ENCODE peak calls at places on chromosome 15, in six cellular contexts. Y is A673, M is hepatocyte, F is pancreas, L is sigmoid colon, T is breast epithelium. K is an unnamed sample. For H3K4me1, the result is how much of the 10 kb centered on the place peaks cover.

GRCh38 chr15:25937796-25938195 is 74.7 kb upstream of the ATP10A start:
- DNase-seq in T (no peak), L (no peak), F (no peak), Y (no peak), M (no peak), K (no peak)

GRCh38 chr15:93068581-93069199 is 20.3 kb downstream of the RGMA start:
- DNase-seq in L (no peak), Y (peak), T (no peak), F (no peak), M (no peak), K (no peak)

GRCh38 chr15:57227899-57228298 is 148.4 kb upstream of the CGNL1 start:
- DNase-seq in L (no peak), Y (peak), F (no peak), T (no peak), M (no peak), K (no peak)

GRCh38 chr15:48925714-48926223 is 38.0 kb downstream of the SHC4 start:
- DNase-seq in T (no peak), M (peak), Y (peak), L (no peak), F (no peak), K (no peak)

GRCh38 chr15:88900309-88900981 is 5.1 kb upstream of the HAPLN3 start:
- DNase-seq in T (no peak), F (no peak), M (peak), L (no peak), Y (no peak), K (no peak)

GRCh38 chr15:67343206-67343605 is 88.6 kb downstream of the IQCH start:
- DNase-seq in M (no peak), F (no peak), L (no peak), T (no peak), Y (no peak), K (no peak)

GRCh38 chr15:31060429-31061140 is 40.9 kb downstream of the TRPM1 start:
- DNase-seq in M (no peak), Y (no peak), L (no peak), F (peak), T (no peak), K (no peak)

GRCh38 chr15:38660726-38661125 is 96.1 kb upstream of the RASGRP1 start:
- DNase-seq in F (no peak), M (no peak), L (no peak), Y (no peak), T (no peak), K (no peak)

GRCh38 chr15:31934821-31935220 is 95.5 kb upstream of the CHRNA7 start:
- DNase-seq in Y (no peak), F (no peak), T (no peak), L (no peak), M (no peak), K (no peak)

GRCh38 chr15:86615411-86615810 is 535.7 kb downstream of the AGBL1 start:
- DNase-seq in F (no peak), T (no peak), L (no peak), Y (no peak), M (no peak), K (no peak)

GRCh38 chr15:66761723-66762595 is 59.9 kb downstream of the SMAD6 start:
- DNase-seq in F (no peak), T (no peak), M (no peak), Y (peak), L (no peak), K (no peak)

GRCh38 chr15:35740761-35741160 is 194.8 kb upstream of the DPH6 start:
- DNase-seq in F (no peak), T (no peak), M (no peak), L (no peak), Y (peak), K (no peak)

GRCh38 chr15:81889480-81889871 is 156.3 kb downstream of the MEX3B start:
- DNase-seq in M (no peak), F (no peak), T (no peak), Y (no peak), L (no peak), K (no peak)

GRCh38 chr15:40594429-40594836 is 384 bp downstream of the KNL1 start:
- DNase-seq in F (no peak), L (peak), Y (peak), M (peak), T (no peak), K (peak)

GRCh38 chr15:39018966-39019365 is 454.4 kb upstream of the RASGRP1 start:
- DNase-seq in L (no peak), T (no peak), M (no peak), Y (no peak), F (no peak), K (no peak)

GRCh38 chr15:77037475-77038209 is 33.3 kb downstream of the TSPAN3 start:
- DNase-seq in F (no peak), Y (no peak), M (no peak), L (peak), T (no peak), K (peak)

GRCh38 chr15:95958417-95958816 is 372.1 kb upstream of the NR2F2 start:
- DNase-seq in T (no peak), F (no peak), Y (peak), M (peak), L (no peak), K (no peak)

GRCh38 chr15:61393949-61394348 is 164.8 kb upstream of the RORA start:
- DNase-seq in F (no peak), M (no peak), T (peak), Y (no peak), L (no peak), K (no peak)

GRCh38 chr15:77830041-77830440 is 197.3 kb upstream of the LINGO1 start:
- DNase-seq in L (no peak), M (no peak), F (no peak), T (no peak), Y (peak), K (no peak)

GRCh38 chr15:26864664-26865191 is 2.1 kb upstream of the GABRA5 start:
- DNase-seq in Y (peak), F (peak), L (no peak), M (peak), T (no peak), K (no peak)

GRCh38 chr15:75420698-75421097 is 30.8 kb downstream of the SIN3A start:
- DNase-seq in T (no peak), F (no peak), M (no peak), L (no peak), Y (no peak), K (no peak)

GRCh38 chr15:69973102-69973714 is 124.5 kb downstream of the TLE3 start:
- DNase-seq in F (peak), T (no peak), Y (no peak), L (no peak), M (peak), K (peak)

GRCh38 chr15:31225356-31225955 is 101.2 kb upstream of the KLF13 start:
- DNase-seq in F (no peak), M (no peak), T (no peak), L (no peak), Y (no peak), K (no peak)

GRCh38 chr15:57665939-57666338 is 40.6 kb upstream of the POLR2M start:
- DNase-seq in T (no peak), Y (no peak), L (no peak), M (no peak), F (no peak), K (no peak)

GRCh38 chr15:65916664-65917406 is 47.5 kb downstream of the RAB11A start:
- DNase-seq in L (no peak), T (peak), M (peak), Y (no peak), F (peak), K (peak)

GRCh38 chr15:65641723-65642475 is 20.2 kb downstream of the SLC24A1 start:
- DNase-seq in M (no peak), F (no peak), Y (no peak), L (no peak), T (no peak), K (no peak)

GRCh38 chr15:67025719-67026118 is 39.7 kb upstream of the SMAD3 start:
- DNase-seq in M (no peak), F (no peak), T (no peak), L (peak), Y (peak), K (no peak)

GRCh38 chr15:48358681-48359152 is 27.5 kb downstream of the DUT start:
- DNase-seq in T (no peak), M (no peak), Y (peak), F (no peak), L (no peak), K (no peak)

DNA sequence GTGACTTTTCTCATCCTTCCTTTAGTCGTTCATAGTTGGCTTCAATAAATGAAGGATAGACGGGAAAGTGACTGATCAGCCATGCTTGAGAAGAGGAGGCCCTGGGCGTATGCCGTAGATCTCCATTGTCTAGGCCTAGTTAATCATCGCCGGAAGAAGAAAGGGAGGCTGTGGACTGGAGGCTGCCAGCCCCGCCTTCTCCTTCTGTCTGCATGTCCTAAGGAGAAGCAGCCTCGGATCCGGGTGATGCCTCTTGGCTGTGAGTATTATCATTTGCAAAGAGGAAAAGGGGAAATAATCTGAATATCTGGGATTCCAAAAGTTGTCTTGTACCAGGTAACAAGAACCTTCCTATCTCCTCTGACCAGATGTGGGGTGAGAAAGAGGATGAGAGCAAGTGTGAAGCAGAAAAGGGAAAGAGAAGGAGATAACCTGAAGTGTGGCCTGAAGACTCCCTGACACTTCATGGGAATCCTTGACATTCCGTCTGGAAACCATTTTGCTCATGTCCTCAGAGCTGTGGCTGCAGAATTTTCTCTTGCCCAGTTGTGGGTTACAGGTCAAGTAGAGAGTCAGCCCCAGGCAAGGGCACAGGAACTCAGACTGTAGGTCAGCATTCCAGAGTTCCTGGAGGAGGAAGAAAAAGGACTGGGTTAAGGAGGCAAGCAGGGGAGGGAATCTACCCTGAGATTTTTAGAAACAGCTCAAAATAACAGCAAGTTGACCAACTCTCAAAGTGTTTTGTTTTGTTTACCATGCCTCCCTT is 4.3 kb upstream of the THSD4 start:
- DNase-seq in M (no peak), T (no peak), L (no peak), F (no peak), Y (no peak), K (no peak)
- H3K4me1 ChIP-seq in M (under half), T (under half), L (under half), F (under half), Y (under half), K (under half)

DNA sequence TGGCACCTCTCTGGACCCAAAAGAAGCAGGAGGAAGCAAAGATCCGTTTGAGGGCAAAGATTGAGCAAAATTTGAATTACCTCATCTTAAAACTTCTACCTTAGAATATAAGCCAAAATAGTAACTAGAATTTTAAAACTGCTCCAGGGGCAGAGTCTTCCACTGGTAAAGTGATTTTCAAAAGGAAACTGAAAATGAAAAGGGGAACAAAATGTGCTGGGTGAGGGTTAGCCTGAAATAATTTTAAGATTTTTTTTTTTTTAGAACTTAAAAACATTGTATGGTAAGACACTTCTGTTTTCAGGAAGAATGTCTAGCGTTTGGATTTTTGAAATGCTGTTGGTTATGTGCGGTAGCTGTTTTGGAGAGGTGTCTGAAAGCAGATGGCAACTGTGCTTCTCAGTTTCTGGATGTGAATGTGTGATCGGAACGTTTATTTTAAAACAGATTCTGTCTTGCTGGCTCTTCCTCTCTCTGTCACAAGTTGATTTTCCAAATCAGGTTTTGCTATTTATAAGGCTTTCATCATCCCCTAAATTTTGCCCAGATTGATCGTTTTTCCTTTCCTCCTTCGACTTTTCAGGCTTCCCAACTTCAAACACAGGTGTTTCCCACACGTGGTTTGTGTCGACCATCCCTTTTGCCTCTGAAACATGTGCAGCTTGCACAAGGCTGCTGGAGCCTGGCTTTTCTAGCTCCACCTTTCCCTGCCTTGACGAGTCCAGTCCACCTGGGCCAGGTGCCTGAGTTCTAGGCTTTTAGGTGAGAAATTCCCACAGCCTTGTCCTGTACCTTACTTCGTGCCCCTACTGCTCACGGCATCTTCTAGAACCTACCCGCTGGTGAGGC is 3.3 kb downstream of the LRRK1 start:
- DNase-seq in Y (no peak), T (no peak), F (no peak), M (no peak), L (no peak), K (no peak)
- H3K4me1 ChIP-seq in Y (under half), T (under half), F (under half), M (under half), L (under half), K (under half)

GRCh38 chr15:90101130-90101968 is 919 bp downstream of the IDH2 start:
- DNase-seq in T (no peak), F (peak), M (peak), L (peak), Y (peak), K (no peak)
- H3K4me1 ChIP-seq in T (under half), F (under half), M (under half), L (half or more), Y (under half), K (under half)

GRCh38 chr15:85005744-85006143 is 24.1 kb downstream of the PDE8A start:
- DNase-seq in L (no peak), Y (no peak), F (no peak), M (no peak), T (no peak), K (no peak)

GRCh38 chr15:85006201-85006600 is 24.5 kb downstream of the PDE8A start:
- DNase-seq in Y (no peak), L (no peak), T (no peak), M (no peak), F (no peak), K (no peak)

GRCh38 chr15:85007741-85008140 is 26.1 kb downstream of the PDE8A start:
- DNase-seq in T (no peak), F (no peak), L (no peak), Y (no peak), M (no peak), K (no peak)

GRCh38 chr15:85005319-85005718 is 23.7 kb downstream of the PDE8A start:
- DNase-seq in M (no peak), T (no peak), F (no peak), Y (no peak), L (no peak), K (no peak)

GRCh38 chr15:85006655-85007054 is 25.0 kb downstream of the PDE8A start:
- DNase-seq in F (no peak), T (no peak), L (no peak), M (no peak), Y (no peak), K (no peak)
- H3K4me1 ChIP-seq in F (under half), T (under half), L (half or more), M (under half), Y (half or more), K (under half)

GRCh38 chr15:62870216-62870615 is 172.3 kb upstream of the TPM1 start:
- DNase-seq in Y (no peak), F (no peak), L (no peak), M (no peak), T (no peak), K (no peak)

GRCh38 chr15:62874933-62875625 is 167.5 kb upstream of the TPM1 start:
- DNase-seq in Y (no peak), L (peak), F (no peak), T (no peak), M (no peak), K (no peak)

GRCh38 chr15:62875626-62876021 is 166.9 kb upstream of the TPM1 start:
- DNase-seq in L (no peak), T (peak), M (no peak), Y (no peak), F (no peak), K (no peak)

GRCh38 chr15:62874064-62874463 is 168.5 kb upstream of the TPM1 start:
- DNase-seq in Y (no peak), F (no peak), M (no peak), T (no peak), L (no peak), K (no peak)

DNA sequence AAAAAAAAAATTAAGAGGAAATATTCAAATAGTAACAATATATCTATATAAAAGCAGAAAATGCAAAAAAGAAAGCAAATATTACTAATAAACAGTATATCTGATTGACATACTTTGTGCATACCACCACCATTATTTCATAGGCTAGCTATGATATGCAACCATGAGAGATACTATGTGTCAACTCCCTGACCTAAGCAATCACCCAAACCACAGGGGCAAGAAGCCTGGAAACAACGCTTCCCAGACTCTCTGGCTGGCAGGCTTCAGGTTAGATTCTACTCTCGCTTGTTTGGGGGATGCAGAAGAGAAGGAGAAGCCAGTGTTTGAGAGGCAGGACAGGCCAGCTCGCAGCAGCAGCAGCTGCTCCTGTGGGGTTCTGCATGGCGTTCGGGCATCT is 169.3 kb upstream of the TPM1 start:
- DNase-seq in F (no peak), Y (no peak), M (no peak), L (no peak), T (no peak), K (no peak)
- H3K4me1 ChIP-seq in F (under half), Y (under half), M (under half), L (half or more), T (under half), K (under half)

GRCh38 chr15:72230197-72231065 is 559 bp downstream of the PKM start:
- DNase-seq in Y (peak), L (peak), T (peak), F (peak), M (peak), K (peak)

GRCh38 chr15:72229947-72230196 is 1.1 kb downstream of the PKM start:
- DNase-seq in M (no peak), Y (no peak), F (no peak), L (no peak), T (no peak), K (no peak)

GRCh38 chr15:72227720-72228119 is 3.3 kb downstream of the PKM start:
- DNase-seq in Y (no peak), M (no peak), T (no peak), F (no peak), L (no peak), K (no peak)

GRCh38 chr15:72229076-72229946 is 1.7 kb downstream of the PKM start:
- DNase-seq in F (no peak), M (no peak), Y (peak), T (no peak), L (peak), K (no peak)

GRCh38 chr15:72227192-72227586 is 3.8 kb downstream of the PKM start:
- DNase-seq in T (no peak), Y (peak), F (no peak), M (peak), L (no peak), K (no peak)
- H3K4me1 ChIP-seq in T (under half), Y (under half), F (under half), M (under half), L (half or more), K (under half)

GRCh38 chr15:80174017-80174746 is 21.4 kb downstream of the FAH start:
- DNase-seq in T (peak), L (peak), F (no peak), Y (no peak), M (no peak), K (no peak)
- H3K4me1 ChIP-seq in T (under half), L (under half), F (under half), Y (under half), M (under half), K (under half)

GRCh38 chr15:41926184-41927056 is 32.6 kb upstream of the SPTBN5 start:
- DNase-seq in T (no peak), F (no peak), L (no peak), Y (no peak), M (peak), K (no peak)
- H3K4me1 ChIP-seq in T (under half), F (under half), L (under half), Y (under half), M (half or more), K (half or more)

K was measured in Caco-2.